ENCODE peak calls at places on chromosomes 12 and 14, in four cellular contexts. One of them, this sample, is unnamed.

GRCh38 chr12:55717397-55718007 is 1.7 kb downstream of the BLOC1S1 start:
- DNase-seq in NT2/D1: no peak
- DNase-seq in HT1080: peak
- DNase-seq in HTR-8/SVneo: no peak
- DNase-seq in this sample: peak

GRCh38 chr12:49706351-49707126 is 666 bp downstream of the FMNL3 start:
- DNase-seq in NT2/D1: no peak
- DNase-seq in HT1080: peak
- DNase-seq in HTR-8/SVneo: peak
- DNase-seq in this sample: peak

GRCh38 chr14:50059773-50060629 is 56.4 kb downstream of the VCPKMT start:
- DNase-seq in HTR-8/SVneo: no peak
- DNase-seq in HT1080: no peak
- DNase-seq in NT2/D1: no peak
- DNase-seq in this sample: no peak

GRCh38 chr12:16349132-16349463 is 1.7 kb downstream of the MGST1 start:
- DNase-seq in HT1080: peak
- DNase-seq in HTR-8/SVneo: no peak
- DNase-seq in NT2/D1: no peak
- DNase-seq in this sample: peak

GRCh38 chr14:23093104-23093503 is 1.8 kb downstream of the ACIN1 start:
- DNase-seq in HT1080: no peak
- DNase-seq in HTR-8/SVneo: no peak
- DNase-seq in NT2/D1: no peak
- DNase-seq in this sample: no peak

GRCh38 chr12:27566159-27566558 is 42.2 kb downstream of the PPFIBP1 start:
- DNase-seq in HT1080: no peak
- DNase-seq in HTR-8/SVneo: no peak
- DNase-seq in NT2/D1: no peak
- DNase-seq in this sample: no peak

GRCh38 chr14:89007906-89008305 is 183.5 kb downstream of the TTC8 start:
- DNase-seq in HTR-8/SVneo: no peak
- DNase-seq in HT1080: peak
- DNase-seq in NT2/D1: no peak
- DNase-seq in this sample: no peak

GRCh38 chr12:67193705-67194104 is 75.5 kb upstream of the CAND1 start:
- DNase-seq in HT1080: peak
- DNase-seq in NT2/D1: peak
- DNase-seq in HTR-8/SVneo: peak
- DNase-seq in this sample: peak

GRCh38 chr14:30614155-30614554 is 8.0 kb upstream of the SCFD1 start:
- DNase-seq in HT1080: no peak
- DNase-seq in NT2/D1: no peak
- DNase-seq in HTR-8/SVneo: no peak
- DNase-seq in this sample: no peak

GRCh38 chr12:104768033-104768432 is 190.1 kb downstream of the SLC41A2 start:
- DNase-seq in HT1080: no peak
- DNase-seq in HTR-8/SVneo: no peak
- DNase-seq in NT2/D1: no peak
- DNase-seq in this sample: no peak

GRCh38 chr14:103522028-103522581 is 525 bp downstream of the CKB start:
- DNase-seq in NT2/D1: no peak
- DNase-seq in HT1080: no peak
- DNase-seq in HTR-8/SVneo: no peak
- DNase-seq in this sample: peak

GRCh38 chr14:29806124-29806517 is 121.5 kb downstream of the PRKD1 start:
- DNase-seq in HTR-8/SVneo: no peak
- DNase-seq in NT2/D1: no peak
- DNase-seq in HT1080: no peak
- DNase-seq in this sample: no peak

GRCh38 chr12:113133036-113133435 is 2.5 kb downstream of the RASAL1 start:
- DNase-seq in HT1080: no peak
- DNase-seq in HTR-8/SVneo: no peak
- DNase-seq in NT2/D1: no peak
- DNase-seq in this sample: no peak

GRCh38 chr12:98983647-98984046 is 338.6 kb downstream of the APAF1 start:
- DNase-seq in HT1080: no peak
- DNase-seq in HTR-8/SVneo: no peak
- DNase-seq in NT2/D1: no peak
- DNase-seq in this sample: peak

GRCh38 chr12:129807101-129807500 is 96.7 kb downstream of the TMEM132D start:
- DNase-seq in HT1080: no peak
- DNase-seq in HTR-8/SVneo: no peak
- DNase-seq in NT2/D1: no peak
- DNase-seq in this sample: no peak

GRCh38 chr12:105705765-105706164 is 375.3 kb downstream of the C12orf75 start:
- DNase-seq in NT2/D1: peak
- DNase-seq in HTR-8/SVneo: peak
- DNase-seq in HT1080: peak
- DNase-seq in this sample: peak

GRCh38 chr12:5567021-5567744 is 135.3 kb downstream of the NTF3 start:
- DNase-seq in HT1080: no peak
- DNase-seq in HTR-8/SVneo: no peak
- DNase-seq in NT2/D1: no peak
- DNase-seq in this sample: no peak

GRCh38 chr14:100586520-100587247 is 533 bp downstream of the BEGAIN start:
- DNase-seq in NT2/D1: no peak
- DNase-seq in HTR-8/SVneo: peak
- DNase-seq in HT1080: no peak
- DNase-seq in this sample: peak

GRCh38 chr12:91604897-91605296 is 422.3 kb upstream of the DCN start:
- DNase-seq in HTR-8/SVneo: no peak
- DNase-seq in NT2/D1: no peak
- DNase-seq in HT1080: peak
- DNase-seq in this sample: no peak

GRCh38 chr12:128583453-128583852 is 240.3 kb downstream of the SLC15A4 start:
- DNase-seq in NT2/D1: peak
- DNase-seq in HTR-8/SVneo: no peak
- DNase-seq in HT1080: peak
- DNase-seq in this sample: no peak

GRCh38 chr14:50039734-50040400 is 76.5 kb downstream of the VCPKMT start:
- DNase-seq in NT2/D1: no peak
- DNase-seq in HT1080: peak
- DNase-seq in HTR-8/SVneo: no peak
- DNase-seq in this sample: peak